ENCODE peak calls at places on chromosome 6, in five cellular contexts. One of them, this sample, is unnamed.

GRCh38 chr6:159982726-159983506 is 14.0 kb downstream of the IGF2R start:
- DNase-seq in Peyer's patch: no peak
- DNase-seq in endodermal cell: no peak
- DNase-seq in amniotic stem cell: no peak
- DNase-seq in stromal cell of bone marrow: no peak
- DNase-seq in this sample: no peak

GRCh38 chr6:117481278-117481925 is 1.1 kb upstream of the DCBLD1 start:
- DNase-seq in Peyer's patch: peak
- DNase-seq in endodermal cell: peak
- DNase-seq in amniotic stem cell: no peak
- DNase-seq in stromal cell of bone marrow: no peak
- DNase-seq in this sample: peak

GRCh38 chr6:56040271-56040670 is 164.9 kb upstream of the BMP5 start:
- DNase-seq in Peyer's patch: no peak
- DNase-seq in endodermal cell: no peak
- DNase-seq in amniotic stem cell: no peak
- DNase-seq in stromal cell of bone marrow: peak
- DNase-seq in this sample: no peak

GRCh38 chr6:46255528-46255927 is 84.7 kb upstream of the ENPP5 start:
- DNase-seq in Peyer's patch: no peak
- DNase-seq in endodermal cell: no peak
- DNase-seq in amniotic stem cell: no peak
- DNase-seq in stromal cell of bone marrow: no peak
- DNase-seq in this sample: no peak

GRCh38 chr6:148739822-148740128 is 7.1 kb upstream of the UST start:
- DNase-seq in Peyer's patch: no peak
- DNase-seq in endodermal cell: no peak
- DNase-seq in amniotic stem cell: no peak
- DNase-seq in stromal cell of bone marrow: no peak
- DNase-seq in this sample: no peak

GRCh38 chr6:156269751-156270369 is 507.3 kb upstream of the ARID1B start:
- DNase-seq in Peyer's patch: no peak
- DNase-seq in endodermal cell: no peak
- DNase-seq in amniotic stem cell: no peak
- DNase-seq in stromal cell of bone marrow: no peak
- DNase-seq in this sample: no peak

GRCh38 chr6:63509652-63510352 is 62.5 kb upstream of the LOC128125822 start:
- DNase-seq in Peyer's patch: no peak
- DNase-seq in endodermal cell: no peak
- DNase-seq in amniotic stem cell: no peak
- DNase-seq in stromal cell of bone marrow: no peak
- DNase-seq in this sample: no peak

GRCh38 chr6:16758163-16758975 is 2.9 kb downstream of the ATXN1 start:
- DNase-seq in Peyer's patch: no peak
- DNase-seq in endodermal cell: peak
- DNase-seq in amniotic stem cell: no peak
- DNase-seq in stromal cell of bone marrow: no peak
- DNase-seq in this sample: peak

GRCh38 chr6:148747493-148748160 is 797 bp downstream of the UST start:
- DNase-seq in Peyer's patch: peak
- DNase-seq in endodermal cell: peak
- DNase-seq in amniotic stem cell: peak
- DNase-seq in stromal cell of bone marrow: no peak
- DNase-seq in this sample: peak

GRCh38 chr6:13419422-13419821 is 68.0 kb downstream of the GFOD1 start:
- DNase-seq in Peyer's patch: no peak
- DNase-seq in endodermal cell: no peak
- DNase-seq in amniotic stem cell: no peak
- DNase-seq in stromal cell of bone marrow: no peak
- DNase-seq in this sample: no peak

GRCh38 chr6:161745594-161745993 is 471.7 kb upstream of the AGPAT4 start:
- DNase-seq in Peyer's patch: no peak
- DNase-seq in endodermal cell: no peak
- DNase-seq in amniotic stem cell: no peak
- DNase-seq in stromal cell of bone marrow: no peak
- DNase-seq in this sample: no peak

GRCh38 chr6:128432394-128432793 is 88.0 kb downstream of the PTPRK start:
- DNase-seq in Peyer's patch: no peak
- DNase-seq in endodermal cell: no peak
- DNase-seq in amniotic stem cell: peak
- DNase-seq in stromal cell of bone marrow: peak
- DNase-seq in this sample: no peak

GRCh38 chr6:3710403-3710802 is 41.1 kb downstream of the PXDC1 start:
- DNase-seq in Peyer's patch: no peak
- DNase-seq in endodermal cell: no peak
- DNase-seq in amniotic stem cell: no peak
- DNase-seq in stromal cell of bone marrow: no peak
- DNase-seq in this sample: no peak